ENCODE peak calls at places on chromosomes 4 and X, in four cellular contexts. E is RKO, A is AG08396, W is Right ventricle myocardium inferior. V is an unnamed sample.

GRCh38 chr4:113739197-113739596 is 22.3 kb downstream of the CAMK2D start:
- DNase-seq in E (no peak), A (no peak), W (no peak), V (no peak)

GRCh38 chr4:105155426-105155825 is 8.8 kb downstream of the TET2 start:
- DNase-seq in E (no peak), A (no peak), W (no peak), V (peak; percentile 46)

GRCh38 chr4:186416451-186417060 is 138.8 kb downstream of the MTNR1A start:
- DNase-seq in E (no peak), A (no peak), W (no peak), V (no peak)

GRCh38 chr4:84722720-84723119 is 139.8 kb downstream of the CDS1 start:
- DNase-seq in E (no peak), A (no peak), W (no peak), V (no peak)

GRCh38 chr4:21117771-21118170 is 417.5 kb downstream of the PACRGL start:
- DNase-seq in E (no peak), A (no peak), W (no peak), V (no peak)

GRCh38 chr4:47278631-47279030 is 184.9 kb downstream of the COMMD8 start:
- DNase-seq in E (no peak), A (no peak), W (no peak), V (no peak)

GRCh38 chrX:123962006-123962485 is 540 bp downstream of the STAG2 start:
- DNase-seq in E (peak; percentile 51), A (no peak), W (no peak), V (peak; percentile 20)

GRCh38 chr4:84594724-84595123 is 11.8 kb downstream of the CDS1 start:
- DNase-seq in E (no peak), A (no peak), W (no peak), V (no peak)